ENCODE peak calls at places on chromosomes 1 and 21, in four cellular contexts. One of them, this sample, is unnamed.

GRCh38 chr1:203342192-203342940 is 8.6 kb downstream of the FMOD start:
- DNase-seq in NT2/D1: peak; percentile 70
- DNase-seq in GM23338: peak; percentile 93
- DNase-seq in fibroblast of lung: peak; percentile 27
- DNase-seq in this sample: peak; percentile 92

GRCh38 chr21:32423320-32423719 is 10.8 kb downstream of the EVA1C start:
- DNase-seq in NT2/D1: no peak
- DNase-seq in GM23338: no peak
- DNase-seq in fibroblast of lung: peak; percentile 98
- DNase-seq in this sample: no peak

GRCh38 chr1:53195913-53196484 is 625 bp upstream of the CPT2 start:
- DNase-seq in NT2/D1: no peak
- DNase-seq in GM23338: no peak
- DNase-seq in fibroblast of lung: no peak
- DNase-seq in this sample: no peak

GRCh38 chr1:234007684-234008083 is 103.2 kb downstream of the SLC35F3 start:
- DNase-seq in NT2/D1: no peak
- DNase-seq in GM23338: no peak
- DNase-seq in fibroblast of lung: no peak
- DNase-seq in this sample: no peak

GRCh38 chr1:174000274-174000852 is 21.8 kb downstream of the RC3H1 start:
- DNase-seq in NT2/D1: no peak
- DNase-seq in GM23338: no peak
- DNase-seq in fibroblast of lung: peak; percentile 56
- DNase-seq in this sample: no peak

GRCh38 chr1:116131866-116132605 is 20.8 kb downstream of the MAB21L3 start:
- DNase-seq in NT2/D1: no peak
- DNase-seq in GM23338: no peak
- DNase-seq in fibroblast of lung: no peak
- DNase-seq in this sample: no peak

GRCh38 chr1:33473900-33474299 is 1.5 kb downstream of the ZSCAN20 start:
- DNase-seq in NT2/D1: no peak
- DNase-seq in GM23338: no peak
- DNase-seq in fibroblast of lung: no peak
- DNase-seq in this sample: no peak

GRCh38 chr1:19771350-19771749 is 28.4 kb downstream of the TMCO4 start:
- DNase-seq in NT2/D1: no peak
- DNase-seq in GM23338: no peak
- DNase-seq in fibroblast of lung: no peak
- DNase-seq in this sample: no peak

GRCh38 chr1:15969321-15969880 is 6.5 kb downstream of the ZBTB17 start:
- DNase-seq in NT2/D1: no peak
- DNase-seq in GM23338: no peak
- DNase-seq in fibroblast of lung: no peak
- DNase-seq in this sample: no peak

GRCh38 chr1:27044613-27045091 is 32.0 kb upstream of the TENT5B start:
- DNase-seq in NT2/D1: peak; percentile 88
- DNase-seq in GM23338: peak; percentile 98
- DNase-seq in fibroblast of lung: peak; percentile 56
- DNase-seq in this sample: peak; percentile 85

GRCh38 chr21:15060776-15061175 is 4.0 kb downstream of the NRIP1 start:
- DNase-seq in NT2/D1: no peak
- DNase-seq in GM23338: no peak
- DNase-seq in fibroblast of lung: peak; percentile 66
- DNase-seq in this sample: no peak

GRCh38 chr21:37357691-37358090 is 8.9 kb upstream of the DYRK1A start:
- DNase-seq in NT2/D1: no peak
- DNase-seq in GM23338: no peak
- DNase-seq in fibroblast of lung: no peak
- DNase-seq in this sample: no peak

GRCh38 chr1:203444077-203444683 is 31.4 kb upstream of the PRELP start:
- DNase-seq in NT2/D1: no peak
- DNase-seq in GM23338: no peak
- DNase-seq in fibroblast of lung: no peak
- DNase-seq in this sample: no peak

GRCh38 chr1:60255565-60255964 is 182.0 kb upstream of the C1orf87 start:
- DNase-seq in NT2/D1: no peak
- DNase-seq in GM23338: no peak
- DNase-seq in fibroblast of lung: peak; percentile 43
- DNase-seq in this sample: no peak

GRCh38 chr1:23124259-23125026 is 44.2 kb downstream of the LUZP1 start:
- DNase-seq in NT2/D1: no peak
- DNase-seq in GM23338: no peak
- DNase-seq in fibroblast of lung: no peak
- DNase-seq in this sample: no peak

GRCh38 chr1:204398197-204399125 is 13.2 kb downstream of the PPP1R15B start:
- DNase-seq in NT2/D1: peak; percentile 90
- DNase-seq in GM23338: peak; percentile 97
- DNase-seq in fibroblast of lung: peak; percentile 57
- DNase-seq in this sample: peak; percentile 85

GRCh38 chr1:238409191-238409846 is 518.6 kb upstream of the ZP4 start:
- DNase-seq in NT2/D1: no peak
- DNase-seq in GM23338: no peak
- DNase-seq in fibroblast of lung: peak; percentile 99
- DNase-seq in this sample: no peak

GRCh38 chr1:55131801-55132200 is 83.4 kb downstream of the USP24 start:
- DNase-seq in NT2/D1: no peak
- DNase-seq in GM23338: no peak
- DNase-seq in fibroblast of lung: peak; percentile 80
- DNase-seq in this sample: no peak

GRCh38 chr1:20587639-20588017 is 1.3 kb upstream of the CDA start:
- DNase-seq in NT2/D1: no peak
- DNase-seq in GM23338: no peak
- DNase-seq in fibroblast of lung: peak; percentile 43
- DNase-seq in this sample: no peak

GRCh38 chr1:226512076-226512728 is 36.4 kb upstream of the STUM start:
- DNase-seq in NT2/D1: peak; percentile 33
- DNase-seq in GM23338: no peak
- DNase-seq in fibroblast of lung: peak; percentile 15
- DNase-seq in this sample: no peak

GRCh38 chr1:112872551-112872962 is 83.4 kb downstream of the SLC16A1 start:
- DNase-seq in NT2/D1: no peak
- DNase-seq in GM23338: no peak
- DNase-seq in fibroblast of lung: peak; percentile 65
- DNase-seq in this sample: no peak

GRCh38 chr21:15209224-15209623 is 144.4 kb upstream of the NRIP1 start:
- DNase-seq in NT2/D1: no peak
- DNase-seq in GM23338: no peak
- DNase-seq in fibroblast of lung: no peak
- DNase-seq in this sample: no peak

GRCh38 chr1:38803647-38804046 is 55.9 kb downstream of the RRAGC start:
- DNase-seq in NT2/D1: no peak
- DNase-seq in GM23338: no peak
- DNase-seq in fibroblast of lung: peak; percentile 11
- DNase-seq in this sample: no peak

GRCh38 chr1:38804062-38804886 is 55.3 kb downstream of the RRAGC start:
- DNase-seq in NT2/D1: peak; percentile 71
- DNase-seq in GM23338: peak; percentile 81
- DNase-seq in fibroblast of lung: peak; percentile 11
- DNase-seq in this sample: peak; percentile 91

GRCh38 chr1:38806090-38806489 is 53.5 kb downstream of the RRAGC start:
- DNase-seq in NT2/D1: no peak
- DNase-seq in GM23338: no peak
- DNase-seq in fibroblast of lung: no peak
- DNase-seq in this sample: no peak

GRCh38 chr1:38800720-38801671 is 58.6 kb downstream of the RRAGC start:
- DNase-seq in NT2/D1: no peak
- DNase-seq in GM23338: no peak
- DNase-seq in fibroblast of lung: no peak
- DNase-seq in this sample: no peak

GRCh38 chr1:38805036-38805435 is 54.5 kb downstream of the RRAGC start:
- DNase-seq in NT2/D1: no peak
- DNase-seq in GM23338: no peak
- DNase-seq in fibroblast of lung: no peak
- DNase-seq in this sample: no peak
- H3K27me3 ChIP-seq in NT2/D1: peaks cover 48% of the 10 kb centered on the region
- H3K27me3 ChIP-seq in GM23338: peaks cover 55% of the 10 kb centered on the region
- H3K27me3 ChIP-seq in fibroblast of lung: peaks cover 8% of the 10 kb centered on the region
- H3K27me3 ChIP-seq in this sample: peaks cover 25% of the 10 kb centered on the region

GRCh38 chr1:200631375-200631774 is 10.8 kb upstream of the KIF14 start:
- DNase-seq in NT2/D1: no peak
- DNase-seq in GM23338: no peak
- DNase-seq in fibroblast of lung: no peak
- DNase-seq in this sample: no peak

GRCh38 chr1:200638073-200638472 is 17.5 kb upstream of the KIF14 start:
- DNase-seq in NT2/D1: no peak
- DNase-seq in GM23338: no peak
- DNase-seq in fibroblast of lung: no peak
- DNase-seq in this sample: no peak

GRCh38 chr1:200629876-200630514 is 9.4 kb upstream of the KIF14 start:
- DNase-seq in NT2/D1: no peak
- DNase-seq in GM23338: peak; percentile 30
- DNase-seq in fibroblast of lung: no peak
- DNase-seq in this sample: no peak

GRCh38 chr1:200636681-200637080 is 16.1 kb upstream of the KIF14 start:
- DNase-seq in NT2/D1: no peak
- DNase-seq in GM23338: no peak
- DNase-seq in fibroblast of lung: no peak
- DNase-seq in this sample: no peak

DNA sequence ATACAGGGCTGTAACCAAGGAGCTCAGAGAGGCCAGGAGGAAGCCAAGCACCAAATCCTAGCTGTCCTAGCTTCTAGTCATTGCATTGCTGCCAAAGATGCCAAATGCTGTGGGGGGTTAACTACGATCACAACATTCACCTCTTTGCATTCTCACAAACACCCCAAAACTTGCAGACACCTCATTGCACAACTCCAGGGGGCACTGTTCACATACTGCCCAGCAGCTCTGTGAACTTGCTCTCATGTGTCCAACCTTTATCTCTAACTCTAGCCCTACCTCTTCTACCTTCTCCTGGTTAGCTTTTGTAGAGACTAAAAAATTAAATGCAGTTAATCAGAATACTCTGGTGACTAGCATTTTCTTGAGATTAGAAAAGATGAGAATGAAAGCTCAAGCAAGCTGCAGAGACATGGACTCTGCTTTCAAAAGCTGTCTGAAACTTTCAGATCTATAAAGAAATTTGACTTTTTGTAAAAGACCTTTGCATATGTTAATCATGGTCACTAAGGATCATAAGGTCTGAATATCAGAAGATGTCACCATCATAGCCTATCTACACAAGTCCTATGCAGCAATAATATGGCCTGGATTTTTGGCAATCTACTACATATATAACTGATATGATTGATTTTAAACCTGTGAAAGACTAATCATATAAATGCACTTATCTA is 14.0 kb upstream of the KIF14 start:
- DNase-seq in NT2/D1: no peak
- DNase-seq in GM23338: no peak
- DNase-seq in fibroblast of lung: no peak
- DNase-seq in this sample: no peak
- H3K4me3 ChIP-seq in NT2/D1: no peak overlapping the region
- H3K4me3 ChIP-seq in GM23338: no peak overlapping the region
- H3K4me3 ChIP-seq in fibroblast of lung: no peak overlapping the region
- H3K4me3 ChIP-seq in this sample: no peak overlapping the region

GRCh38 chr1:228751360-228752098 is 16.2 kb downstream of the RHOU start:
- DNase-seq in NT2/D1: no peak
- DNase-seq in GM23338: no peak
- DNase-seq in fibroblast of lung: no peak
- DNase-seq in this sample: no peak
- H3K27me3 ChIP-seq in NT2/D1: no peaks in the 10 kb centered on the region
- H3K27me3 ChIP-seq in GM23338: no peaks in the 10 kb centered on the region
- H3K27me3 ChIP-seq in fibroblast of lung: no peaks in the 10 kb centered on the region
- H3K27me3 ChIP-seq in this sample: peaks cover 7% of the 10 kb centered on the region

GRCh38 chr1:159092398-159092760 is 15.8 kb upstream of the AIM2 start:
- DNase-seq in NT2/D1: no peak
- DNase-seq in GM23338: no peak
- DNase-seq in fibroblast of lung: no peak
- DNase-seq in this sample: no peak
- H3K4me3 ChIP-seq in NT2/D1: no peak overlapping the region
- H3K4me3 ChIP-seq in GM23338: no peak overlapping the region
- H3K4me3 ChIP-seq in fibroblast of lung: no peak overlapping the region
- H3K4me3 ChIP-seq in this sample: no peak overlapping the region

DNA sequence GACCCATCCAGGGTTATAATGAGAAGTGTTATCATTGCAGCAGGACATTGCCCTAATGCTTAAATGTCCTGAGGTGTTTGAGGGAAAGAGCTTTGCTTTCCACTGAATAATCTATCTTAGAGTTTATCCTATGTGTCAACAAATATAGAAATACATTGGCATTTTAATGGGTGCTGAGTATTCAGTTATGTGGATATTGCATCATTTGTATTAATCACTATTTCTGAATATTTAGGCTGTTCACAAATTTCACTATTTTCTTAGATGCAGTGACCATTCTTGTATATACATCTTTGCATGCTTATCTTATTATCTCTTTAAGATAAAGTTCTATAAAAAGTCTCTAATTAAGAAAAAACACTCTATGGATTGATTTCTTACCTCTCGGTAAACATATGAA is 18.2 kb downstream of the TRIM67 start:
- DNase-seq in NT2/D1: no peak
- DNase-seq in GM23338: no peak
- DNase-seq in fibroblast of lung: no peak
- DNase-seq in this sample: no peak
- H3K27me3 ChIP-seq in NT2/D1: peaks cover 8% of the 10 kb centered on the region
- H3K27me3 ChIP-seq in GM23338: peaks cover 11% of the 10 kb centered on the region
- H3K27me3 ChIP-seq in fibroblast of lung: no peaks in the 10 kb centered on the region
- H3K27me3 ChIP-seq in this sample: peaks cover 11% of the 10 kb centered on the region

GRCh38 chr1:156816561-156817328 is at the start of gene SH2D2A:
- DNase-seq in NT2/D1: no peak
- DNase-seq in GM23338: no peak
- DNase-seq in fibroblast of lung: no peak
- DNase-seq in this sample: no peak

GRCh38 chr1:156813750-156814570 is 2.7 kb downstream of the SH2D2A start:
- DNase-seq in NT2/D1: peak; percentile 72
- DNase-seq in GM23338: peak; percentile 94
- DNase-seq in fibroblast of lung: peak; percentile 64
- DNase-seq in this sample: peak; percentile 97

GRCh38 chr1:156815307-156815826 is 1.3 kb downstream of the SH2D2A start:
- DNase-seq in NT2/D1: no peak
- DNase-seq in GM23338: no peak
- DNase-seq in fibroblast of lung: peak; percentile 70
- DNase-seq in this sample: peak; percentile 40

GRCh38 chr1:156814571-156815260 is 1.9 kb downstream of the SH2D2A start:
- DNase-seq in NT2/D1: no peak
- DNase-seq in GM23338: no peak
- DNase-seq in fibroblast of lung: no peak
- DNase-seq in this sample: peak; percentile 43

DNA sequence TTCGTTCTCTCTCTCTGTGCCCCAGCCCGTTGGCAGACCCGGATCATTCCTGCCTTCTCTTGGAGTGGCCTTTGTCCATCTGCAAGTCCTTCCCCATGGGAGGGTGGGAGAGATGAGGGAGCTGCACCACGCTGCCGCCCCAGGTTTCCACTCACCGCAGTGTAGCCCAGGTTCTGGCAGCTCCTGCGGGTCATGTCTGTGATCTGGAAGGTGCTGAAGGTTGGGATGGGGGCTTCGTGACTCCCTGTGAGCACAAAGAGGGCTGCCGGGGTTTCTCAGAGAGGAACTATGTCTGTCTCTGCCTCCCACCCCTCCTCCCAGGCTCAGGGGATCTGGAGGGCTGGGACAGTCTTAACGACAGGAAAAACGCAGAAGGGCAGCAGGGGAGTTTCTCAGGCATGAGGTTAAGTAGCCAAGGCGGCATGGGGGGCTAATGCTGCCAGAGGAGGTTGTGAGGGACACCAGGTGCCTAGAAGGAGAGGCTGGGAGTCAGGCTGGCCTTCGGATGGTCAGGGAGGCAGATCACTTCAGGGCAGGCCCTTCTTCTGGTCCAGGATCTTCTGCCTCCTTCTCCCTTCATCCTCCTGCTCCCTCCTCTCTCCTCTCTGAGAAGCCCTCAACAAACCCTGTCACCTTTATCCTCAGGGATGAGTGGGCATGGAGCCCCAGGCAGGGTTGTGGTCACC is 654 bp downstream of the SH2D2A start:
- DNase-seq in NT2/D1: no peak
- DNase-seq in GM23338: no peak
- DNase-seq in fibroblast of lung: no peak
- DNase-seq in this sample: no peak
- H3K4me3 ChIP-seq in NT2/D1: no peak overlapping the region
- H3K4me3 ChIP-seq in GM23338: no peak overlapping the region
- H3K4me3 ChIP-seq in fibroblast of lung: no peak overlapping the region
- H3K4me3 ChIP-seq in this sample: no peak overlapping the region

This sample was measured in H7.